ENCODE peak calls at places on chromosome 16, in nine cellular contexts. A is transverse colon, X is A549, R is H1, Q is ovary, J is tibial nerve, Y is sigmoid colon, T is upper lobe of left lung, E is K562. N is an unnamed sample.

GRCh38 chr16:3454631-3455147 is 11.2 kb downstream of the NAA60 start:
- DNase-seq in A (no peak), X (no peak), R (no peak), Q (no peak), J (no peak), Y (no peak), T (no peak), E (no peak), N (no peak)

GRCh38 chr16:84514874-84515835 is 10.7 kb upstream of the MEAK7 start:
- DNase-seq in A (peak), X (no peak), R (no peak), Q (no peak), J (no peak), Y (no peak), T (peak), E (no peak), N (peak)

GRCh38 chr16:30076276-30076791 is 540 bp downstream of the PPP4C start:
- DNase-seq in A (peak), X (no peak), R (no peak), Q (no peak), J (no peak), Y (no peak), T (no peak), E (peak), N (no peak)

GRCh38 chr16:23571895-23572294 is 14.4 kb downstream of the UBFD1 start:
- DNase-seq in A (no peak), X (no peak), R (no peak), Q (no peak), J (no peak), Y (no peak), T (no peak), E (no peak), N (no peak)

GRCh38 chr16:3498988-3499387 is 1.8 kb upstream of the CLUAP1 start:
- DNase-seq in A (no peak), X (no peak), R (no peak), Q (no peak), J (no peak), Y (peak), T (no peak), E (no peak), N (no peak)

GRCh38 chr16:35305476-35305875 is 1846.1 kb downstream of the TP53TG3F start:
- DNase-seq in A (no peak), X (no peak), R (no peak), Q (no peak), J (no peak), Y (no peak), T (no peak), E (no peak), N (no peak)

GRCh38 chr16:52573365-52574104 is 26.6 kb upstream of the TOX3 start:
- DNase-seq in A (peak), X (peak), R (no peak), Q (no peak), J (no peak), Y (no peak), T (peak), E (no peak), N (peak)

GRCh38 chr16:27242868-27243590 is 25.5 kb downstream of the NSMCE1 start:
- DNase-seq in A (no peak), X (peak), R (no peak), Q (peak), J (no peak), Y (peak), T (peak), E (peak), N (no peak)

GRCh38 chr16:56048425-56049100 is 142.7 kb upstream of the GNAO1 start:
- DNase-seq in A (no peak), X (no peak), R (no peak), Q (no peak), J (no peak), Y (no peak), T (no peak), E (no peak), N (no peak)

GRCh38 chr16:74560912-74561311 is 46.0 kb downstream of the GLG1 start:
- DNase-seq in A (no peak), X (no peak), R (no peak), Q (no peak), J (no peak), Y (no peak), T (no peak), E (no peak), N (no peak)

GRCh38 chr16:80804451-80805383 is at the start of gene CDYL2:
- DNase-seq in A (peak), X (peak), R (no peak), Q (no peak), J (no peak), Y (no peak), T (peak), E (peak), N (peak)

GRCh38 chr16:51881731-51882130 is 665.2 kb downstream of the TOX3 start:
- DNase-seq in A (no peak), X (no peak), R (no peak), Q (no peak), J (no peak), Y (no peak), T (no peak), E (no peak), N (no peak)

GRCh38 chr16:55435387-55435786 is 43.6 kb upstream of the MMP2 start:
- DNase-seq in A (no peak), X (no peak), R (no peak), Q (no peak), J (no peak), Y (no peak), T (no peak), E (peak), N (no peak)

GRCh38 chr16:21949713-21950260 is 3.4 kb upstream of the UQCRC2 start:
- DNase-seq in A (no peak), X (no peak), R (no peak), Q (no peak), J (no peak), Y (no peak), T (no peak), E (no peak), N (no peak)

GRCh38 chr16:85781685-85782370 is 17.5 kb downstream of the EMC8 start:
- DNase-seq in A (peak), X (no peak), R (no peak), Q (no peak), J (no peak), Y (peak), T (peak), E (no peak), N (peak)

GRCh38 chr16:10502766-10503165 is 77.6 kb downstream of the EMP2 start:
- DNase-seq in A (no peak), X (no peak), R (no peak), Q (no peak), J (no peak), Y (no peak), T (no peak), E (no peak), N (no peak)

GRCh38 chr16:9048302-9048700 is 43.1 kb upstream of the HAPSTR1 start:
- DNase-seq in A (no peak), X (no peak), R (no peak), Q (no peak), J (no peak), Y (no peak), T (no peak), E (no peak), N (no peak)

GRCh38 chr16:22726868-22727267 is 87.1 kb upstream of the HS3ST2 start:
- DNase-seq in A (no peak), X (no peak), R (no peak), Q (no peak), J (no peak), Y (no peak), T (no peak), E (no peak), N (no peak)

GRCh38 chr16:2489581-2489980 is 14.7 kb downstream of the TBC1D24 start:
- DNase-seq in A (no peak), X (no peak), R (no peak), Q (no peak), J (no peak), Y (no peak), T (no peak), E (no peak), N (no peak)

GRCh38 chr16:77794586-77794985 is 6.2 kb downstream of the VAT1L start:
- DNase-seq in A (no peak), X (no peak), R (no peak), Q (no peak), J (no peak), Y (no peak), T (no peak), E (no peak), N (no peak)

GRCh38 chr16:31132979-31133599 is 2.4 kb downstream of the PRSS8 start:
- DNase-seq in A (no peak), X (no peak), R (no peak), Q (no peak), J (no peak), Y (no peak), T (no peak), E (no peak), N (no peak)

GRCh38 chr16:74030000-74030399 is 266.6 kb upstream of the PSMD7 start:
- DNase-seq in A (peak), X (no peak), R (no peak), Q (no peak), J (no peak), Y (no peak), T (peak), E (no peak), N (no peak)

GRCh38 chr16:74462361-74462760 is 41.1 kb upstream of the CLEC18B start:
- DNase-seq in A (no peak), X (no peak), R (no peak), Q (no peak), J (no peak), Y (no peak), T (no peak), E (no peak), N (no peak)

GRCh38 chr16:3503513-3503912 is 2.7 kb downstream of the CLUAP1 start:
- DNase-seq in A (no peak), X (no peak), R (no peak), Q (no peak), J (no peak), Y (peak), T (no peak), E (no peak), N (no peak)

GRCh38 chr16:2530629-2531318 is 434 bp downstream of the CEMP1 start:
- DNase-seq in A (no peak), X (no peak), R (no peak), Q (no peak), J (no peak), Y (no peak), T (no peak), E (no peak), N (no peak)

GRCh38 chr16:82034981-82035612 is at the start of gene HSD17B2:
- DNase-seq in A (peak), X (peak), R (no peak), Q (no peak), J (no peak), Y (no peak), T (no peak), E (no peak), N (peak)

GRCh38 chr16:84583995-84584394 is 33.9 kb downstream of the COTL1 start:
- DNase-seq in A (no peak), X (no peak), R (no peak), Q (no peak), J (no peak), Y (no peak), T (no peak), E (no peak), N (no peak)

GRCh38 chr16:15484662-15485061 is 50.3 kb downstream of the BMERB1 start:
- DNase-seq in A (no peak), X (no peak), R (no peak), Q (no peak), J (no peak), Y (no peak), T (no peak), E (no peak), N (no peak)

GRCh38 chr16:72291531-72291981 is 119.6 kb upstream of the PMFBP1 start:
- DNase-seq in A (no peak), X (peak), R (no peak), Q (no peak), J (no peak), Y (no peak), T (no peak), E (no peak), N (no peak)

GRCh38 chr16:31695667-31696066 is 168.0 kb downstream of the AHSP start:
- DNase-seq in A (no peak), X (no peak), R (no peak), Q (no peak), J (no peak), Y (no peak), T (no peak), E (no peak), N (no peak)

GRCh38 chr16:15572329-15573001 is 70.5 kb downstream of the MARF1 start:
- DNase-seq in A (no peak), X (no peak), R (no peak), Q (no peak), J (no peak), Y (no peak), T (no peak), E (no peak), N (no peak)

GRCh38 chr16:19095699-19096098 is 18.1 kb upstream of the ITPRIPL2 start:
- DNase-seq in A (no peak), X (no peak), R (no peak), Q (no peak), J (no peak), Y (no peak), T (no peak), E (no peak), N (no peak)

GRCh38 chr16:674968-675883 is at the start of gene RHBDL1:
- DNase-seq in A (peak), X (no peak), R (peak), Q (peak), J (no peak), Y (no peak), T (no peak), E (peak), N (no peak)

GRCh38 chr16:14529010-14529669 is 100.9 kb downstream of the PARN start:
- DNase-seq in A (peak), X (peak), R (peak), Q (peak), J (peak), Y (peak), T (peak), E (peak), N (peak)

GRCh38 chr16:10171225-10171624 is 11.0 kb downstream of the GRIN2A start:
- DNase-seq in A (no peak), X (no peak), R (no peak), Q (no peak), J (no peak), Y (no peak), T (no peak), E (no peak), N (no peak)

GRCh38 chr16:86951831-86952598 is 365.2 kb downstream of the C16orf95 start:
- DNase-seq in A (no peak), X (peak), R (no peak), Q (no peak), J (no peak), Y (no peak), T (no peak), E (no peak), N (no peak)

GRCh38 chr16:84518804-84519341 is 14.4 kb upstream of the MEAK7 start:
- DNase-seq in A (peak), X (no peak), R (no peak), Q (no peak), J (no peak), Y (no peak), T (no peak), E (no peak), N (no peak)

GRCh38 chr16:66399930-66400329 is 27.2 kb upstream of the BEAN1 start:
- DNase-seq in A (no peak), X (no peak), R (no peak), Q (no peak), J (no peak), Y (no peak), T (no peak), E (no peak), N (no peak)

DNA sequence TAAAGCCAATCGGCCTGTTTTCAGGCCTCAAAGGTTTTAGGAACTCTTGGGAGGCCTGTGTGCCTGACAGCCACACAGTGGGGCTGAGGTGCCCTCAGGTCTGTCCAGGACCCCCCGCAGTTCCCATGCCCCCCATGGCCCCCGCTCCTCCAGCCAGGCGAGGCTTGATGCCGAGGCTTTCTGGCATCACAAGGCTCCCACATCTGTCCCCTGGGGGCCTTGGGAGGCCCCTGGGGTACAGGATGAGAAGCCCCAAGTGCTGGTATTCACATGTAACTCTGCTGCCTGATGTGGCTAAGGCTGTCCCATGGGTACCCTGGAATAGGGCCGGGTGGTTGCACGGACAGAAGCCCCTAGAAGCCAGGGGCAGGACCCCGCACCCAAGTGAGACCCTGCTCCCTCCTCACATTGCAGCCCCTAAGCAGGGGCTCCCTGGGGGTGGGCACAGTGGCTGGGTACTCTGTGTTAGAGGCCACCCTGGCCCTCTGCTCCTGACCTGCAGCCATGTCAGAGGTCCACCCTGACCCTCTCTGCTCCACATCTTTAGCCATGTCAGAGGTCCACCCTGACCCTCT is 2.3 kb downstream of the CBFA2T3 start:
- DNase-seq in A (no peak), X (no peak), R (no peak), Q (no peak), J (no peak), Y (no peak), T (no peak), E (no peak), N (no peak)
- H3K4me3 ChIP-seq in A (no peak), X (no peak), R (no peak), Q (no peak), J (no peak), Y (no peak), T (no peak), E (peak), N (no peak)

DNA sequence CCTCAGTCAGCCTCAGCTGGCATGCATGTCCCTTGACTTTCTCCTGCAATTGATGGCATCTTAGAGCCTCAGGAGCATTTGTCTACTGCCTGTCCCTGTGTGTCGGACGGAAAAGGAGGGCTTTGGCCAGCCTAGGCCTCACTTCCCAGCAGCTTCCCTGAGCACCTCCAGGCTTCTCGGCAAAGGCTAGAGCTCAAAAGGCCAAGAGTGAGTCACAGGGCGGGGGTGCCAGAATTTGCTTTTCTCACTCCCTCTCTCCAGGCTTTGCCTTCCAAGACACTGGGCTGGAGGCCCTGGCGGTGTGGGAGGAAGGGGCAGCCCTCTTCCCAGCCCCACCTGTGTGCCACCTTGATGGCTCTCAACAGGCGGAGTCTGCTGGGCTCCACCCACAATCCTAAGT is 107.3 kb upstream of the MAF start:
- DNase-seq in A (peak), X (no peak), R (no peak), Q (peak), J (no peak), Y (peak), T (no peak), E (no peak), N (peak)
- TF ChIP-seq EP300 in A (no peak), X (no peak), R (no peak), Q (no peak), J (no peak), Y (no peak), T (no peak), E (no peak), N (no peak)

DNA sequence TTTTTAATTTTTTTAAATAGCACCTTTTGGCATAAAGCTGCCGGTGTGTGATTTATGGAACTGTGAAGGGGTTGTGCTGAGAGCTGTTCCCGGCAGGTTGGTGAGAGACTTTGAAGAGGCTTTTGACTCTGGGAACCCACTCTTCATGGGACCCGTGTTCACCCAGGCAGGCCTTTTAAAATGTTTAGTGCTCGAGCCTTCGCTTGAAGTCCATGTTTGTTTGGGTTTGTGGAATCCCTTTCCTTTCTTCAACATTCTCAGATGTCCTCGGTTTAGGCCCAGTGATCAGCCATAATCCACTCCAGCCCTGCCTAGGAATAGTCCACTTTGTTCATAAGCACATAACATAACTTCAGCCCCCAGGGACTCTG is 145.4 kb upstream of the IRX3 start:
- DNase-seq in A (no peak), X (no peak), R (no peak), Q (no peak), J (no peak), Y (no peak), T (peak), E (no peak), N (no peak)
- H3K27ac ChIP-seq in A (no peak), X (no peak), R (no peak), Q (no peak), J (no peak), Y (no peak), T (peak), E (no peak), N (no peak)

GRCh38 chr16:67430504-67431076 is 331 bp upstream of the HSD11B2 start:
- DNase-seq in A (peak), X (peak), R (no peak), Q (no peak), J (no peak), Y (no peak), T (no peak), E (peak), N (peak)
- H3K4me3 ChIP-seq in A (peak), X (peak), R (peak), Q (peak), J (peak), Y (peak), T (peak), E (peak), N (peak)

DNA sequence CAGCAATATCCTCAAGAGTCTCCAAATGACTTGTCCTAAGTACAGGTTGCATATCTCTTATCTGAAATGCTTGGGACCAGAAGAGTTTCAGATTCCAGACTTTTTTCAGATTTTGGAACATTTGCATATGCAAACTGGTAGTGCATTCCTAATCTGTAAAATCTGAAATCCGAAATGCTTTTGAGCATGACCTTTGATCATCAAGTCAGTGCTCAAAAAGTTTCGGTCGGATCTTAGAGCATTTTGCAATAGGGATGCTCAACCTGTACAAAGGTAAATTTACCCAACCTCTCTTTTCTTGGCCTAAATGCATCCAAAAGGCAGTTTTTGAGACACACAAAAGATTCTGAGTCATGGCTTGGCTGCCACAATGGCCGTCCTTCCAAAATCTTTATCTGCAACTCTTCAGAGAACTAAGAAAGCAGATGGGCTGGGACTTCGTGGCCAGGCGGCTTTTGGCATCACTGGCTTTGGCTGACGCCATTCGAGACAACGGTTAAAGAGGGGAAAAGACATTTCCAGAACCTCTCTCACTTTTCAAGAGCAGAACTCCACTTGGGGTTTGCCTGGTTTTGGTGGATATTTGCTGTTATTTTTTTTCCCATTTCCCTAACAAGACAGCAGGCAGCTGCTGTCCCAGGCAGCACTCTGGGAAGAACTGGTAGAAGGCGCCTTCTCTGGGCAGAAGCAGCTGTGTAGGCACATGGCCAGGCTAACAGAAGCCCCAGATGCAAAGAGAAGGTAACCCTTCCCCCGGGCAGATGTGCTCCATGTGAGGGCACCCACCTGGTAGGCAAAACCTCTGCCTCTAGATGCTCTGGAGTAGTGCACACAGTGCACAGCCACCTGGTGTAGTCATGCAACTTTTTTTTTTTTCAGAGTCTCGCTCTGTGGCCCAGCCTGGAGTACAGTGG is 8.9 kb downstream of the CPPED1 start:
- DNase-seq in A (no peak), X (no peak), R (no peak), Q (peak), J (no peak), Y (no peak), T (no peak), E (peak), N (no peak)
- TF ChIP-seq EP300 in A (no peak), X (no peak), R (no peak), Q (no peak), J (no peak), Y (no peak), T (no peak), E (no peak), N (no peak)